ENCODE peak calls at places on chromosome 2, in four cellular contexts. One of them, this sample, is unnamed.

GRCh38 chr2:190909680-190910079 is 29.1 kb downstream of the GLS start:
- DNase-seq in A549: no peak
- DNase-seq in fibroblast of lung: no peak
- DNase-seq in body of pancreas: no peak
- DNase-seq in this sample: no peak

GRCh38 chr2:235740821-235741220 is 247.0 kb downstream of the AGAP1 start:
- DNase-seq in A549: peak
- DNase-seq in fibroblast of lung: no peak
- DNase-seq in body of pancreas: no peak
- DNase-seq in this sample: no peak

GRCh38 chr2:51782874-51783765 is 751.2 kb upstream of the NRXN1 start:
- DNase-seq in A549: peak
- DNase-seq in fibroblast of lung: peak
- DNase-seq in body of pancreas: no peak
- DNase-seq in this sample: no peak

GRCh38 chr2:151922845-151923666 is 94.8 kb upstream of the ARL5A start:
- DNase-seq in A549: peak
- DNase-seq in fibroblast of lung: no peak
- DNase-seq in body of pancreas: peak
- DNase-seq in this sample: peak

GRCh38 chr2:175621847-175622246 is 380.2 kb downstream of the LNPK start:
- DNase-seq in A549: no peak
- DNase-seq in fibroblast of lung: no peak
- DNase-seq in body of pancreas: no peak
- DNase-seq in this sample: no peak

GRCh38 chr2:236127010-236127409 is 41.2 kb downstream of the GBX2 start:
- DNase-seq in A549: no peak
- DNase-seq in fibroblast of lung: no peak
- DNase-seq in body of pancreas: no peak
- DNase-seq in this sample: no peak

GRCh38 chr2:177489719-177490301 is 97.2 kb downstream of the AGPS start:
- DNase-seq in A549: peak
- DNase-seq in fibroblast of lung: peak
- DNase-seq in body of pancreas: no peak
- DNase-seq in this sample: no peak

GRCh38 chr2:134258684-134259408 is 5.0 kb downstream of the MGAT5 start:
- DNase-seq in A549: no peak
- DNase-seq in fibroblast of lung: no peak
- DNase-seq in body of pancreas: no peak
- DNase-seq in this sample: no peak

GRCh38 chr2:203126971-203127370 is 111.8 kb upstream of the CYP20A1 start:
- DNase-seq in A549: no peak
- DNase-seq in fibroblast of lung: peak
- DNase-seq in body of pancreas: no peak
- DNase-seq in this sample: no peak

DNA sequence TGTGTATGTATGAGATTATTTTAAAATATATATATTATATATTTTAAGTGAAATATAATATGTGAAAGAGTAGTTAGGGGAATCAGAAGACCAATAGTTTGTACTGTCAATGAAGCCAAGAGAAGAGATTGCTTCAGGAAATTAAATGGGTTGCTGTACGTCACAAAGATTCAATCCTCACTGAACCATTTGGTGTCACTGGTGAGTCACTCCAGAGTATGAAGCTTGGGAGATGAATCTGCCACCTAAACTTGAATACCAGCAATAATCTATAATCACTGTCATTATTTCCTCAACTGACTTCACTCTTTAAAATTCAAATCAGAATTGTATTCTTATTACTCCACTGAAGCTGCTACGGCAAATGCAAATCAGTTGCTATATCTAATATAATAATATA is 41.9 kb upstream of the SCN9A start:
- DNase-seq in A549: peak
- DNase-seq in fibroblast of lung: peak
- DNase-seq in body of pancreas: no peak
- DNase-seq in this sample: no peak
- TF ChIP-seq CTCF in A549: no peak
- TF ChIP-seq CTCF in fibroblast of lung: no peak
- TF ChIP-seq CTCF in body of pancreas: no peak
- TF ChIP-seq CTCF in this sample: no peak

GRCh38 chr2:64858541-64859031 is 130.6 kb upstream of the SLC1A4 start:
- DNase-seq in A549: no peak
- DNase-seq in fibroblast of lung: peak
- DNase-seq in body of pancreas: no peak
- DNase-seq in this sample: no peak
- H3K27ac ChIP-seq in A549: peak
- H3K27ac ChIP-seq in fibroblast of lung: peak
- H3K27ac ChIP-seq in body of pancreas: peak
- H3K27ac ChIP-seq in this sample: peak

GRCh38 chr2:166057363-166058169 is 70.3 kb downstream of the SCN1A start:
- DNase-seq in A549: peak
- DNase-seq in fibroblast of lung: peak
- DNase-seq in body of pancreas: no peak
- DNase-seq in this sample: no peak
- TF ChIP-seq CTCF in A549: peak
- TF ChIP-seq CTCF in fibroblast of lung: peak
- TF ChIP-seq CTCF in body of pancreas: peak
- TF ChIP-seq CTCF in this sample: peak

GRCh38 chr2:104658840-104659591 is 194.9 kb upstream of the POU3F3 start:
- DNase-seq in A549: no peak
- DNase-seq in fibroblast of lung: no peak
- DNase-seq in body of pancreas: no peak
- DNase-seq in this sample: no peak
- H3K27ac ChIP-seq in A549: no peak
- H3K27ac ChIP-seq in fibroblast of lung: no peak
- H3K27ac ChIP-seq in body of pancreas: no peak
- H3K27ac ChIP-seq in this sample: no peak

GRCh38 chr2:25566094-25566493 is 107.3 kb downstream of the DTNB start:
- DNase-seq in A549: no peak
- DNase-seq in fibroblast of lung: no peak
- DNase-seq in body of pancreas: no peak
- DNase-seq in this sample: no peak

GRCh38 chr2:25572638-25573037 is 100.7 kb downstream of the DTNB start:
- DNase-seq in A549: no peak
- DNase-seq in fibroblast of lung: no peak
- DNase-seq in body of pancreas: no peak
- DNase-seq in this sample: no peak

GRCh38 chr2:25570161-25570840 is 103.1 kb downstream of the DTNB start:
- DNase-seq in A549: no peak
- DNase-seq in fibroblast of lung: peak
- DNase-seq in body of pancreas: no peak
- DNase-seq in this sample: no peak

GRCh38 chr2:25566694-25567093 is 106.7 kb downstream of the DTNB start:
- DNase-seq in A549: no peak
- DNase-seq in fibroblast of lung: peak
- DNase-seq in body of pancreas: no peak
- DNase-seq in this sample: no peak

GRCh38 chr2:25567406-25567805 is 106.0 kb downstream of the DTNB start:
- DNase-seq in A549: peak
- DNase-seq in fibroblast of lung: peak
- DNase-seq in body of pancreas: no peak
- DNase-seq in this sample: no peak
- TF ChIP-seq CTCF in A549: peak
- TF ChIP-seq CTCF in fibroblast of lung: peak
- TF ChIP-seq CTCF in body of pancreas: no peak
- TF ChIP-seq CTCF in this sample: no peak

This sample was measured in ascending aorta.